ENCODE peak calls at places on chromosome 11, in seven cellular contexts. One of them, this sample, is unnamed.

GRCh38 chr11:134414036-134414731 is 2.1 kb upstream of the B3GAT1 start:
- DNase-seq in effector memory CD4-positive, alpha-beta T cell: no peak
- DNase-seq in upper lobe of right lung: no peak
- DNase-seq in naive thymus-derived CD8-positive, alpha-beta T cell: no peak
- DNase-seq in hippocampal formation: no peak
- DNase-seq in adipocyte: no peak
- DNase-seq in cardiac fibroblast: no peak
- DNase-seq in this sample: no peak

GRCh38 chr11:36702330-36703054 is 104.5 kb upstream of the RAG2 start:
- DNase-seq in upper lobe of right lung: no peak
- DNase-seq in adipocyte: peak
- DNase-seq in hippocampal formation: peak
- DNase-seq in cardiac fibroblast: peak
- DNase-seq in effector memory CD4-positive, alpha-beta T cell: no peak
- DNase-seq in naive thymus-derived CD8-positive, alpha-beta T cell: peak
- DNase-seq in this sample: no peak

GRCh38 chr11:16097543-16097942 is 258.8 kb downstream of the SOX6 start:
- DNase-seq in adipocyte: peak
- DNase-seq in hippocampal formation: no peak
- DNase-seq in naive thymus-derived CD8-positive, alpha-beta T cell: no peak
- DNase-seq in cardiac fibroblast: no peak
- DNase-seq in effector memory CD4-positive, alpha-beta T cell: no peak
- DNase-seq in upper lobe of right lung: no peak
- DNase-seq in this sample: no peak

GRCh38 chr11:118448294-118448693 is 12.0 kb downstream of the KMT2A start:
- DNase-seq in effector memory CD4-positive, alpha-beta T cell: no peak
- DNase-seq in upper lobe of right lung: no peak
- DNase-seq in adipocyte: peak
- DNase-seq in naive thymus-derived CD8-positive, alpha-beta T cell: no peak
- DNase-seq in cardiac fibroblast: peak
- DNase-seq in hippocampal formation: no peak
- DNase-seq in this sample: no peak

GRCh38 chr11:94131363-94132115 is 2.9 kb downstream of the PANX1 start:
- DNase-seq in cardiac fibroblast: peak
- DNase-seq in naive thymus-derived CD8-positive, alpha-beta T cell: no peak
- DNase-seq in effector memory CD4-positive, alpha-beta T cell: no peak
- DNase-seq in upper lobe of right lung: no peak
- DNase-seq in adipocyte: no peak
- DNase-seq in hippocampal formation: no peak
- DNase-seq in this sample: no peak

GRCh38 chr11:11847082-11847481 is 5.3 kb downstream of the USP47 start:
- DNase-seq in naive thymus-derived CD8-positive, alpha-beta T cell: no peak
- DNase-seq in cardiac fibroblast: no peak
- DNase-seq in hippocampal formation: no peak
- DNase-seq in adipocyte: no peak
- DNase-seq in upper lobe of right lung: no peak
- DNase-seq in effector memory CD4-positive, alpha-beta T cell: no peak
- DNase-seq in this sample: no peak

GRCh38 chr11:134533511-134533910 is 121.5 kb upstream of the B3GAT1 start:
- DNase-seq in naive thymus-derived CD8-positive, alpha-beta T cell: no peak
- DNase-seq in adipocyte: no peak
- DNase-seq in hippocampal formation: no peak
- DNase-seq in effector memory CD4-positive, alpha-beta T cell: no peak
- DNase-seq in cardiac fibroblast: no peak
- DNase-seq in upper lobe of right lung: peak
- DNase-seq in this sample: no peak

GRCh38 chr11:65778901-65779668 is 1.7 kb downstream of the AP5B1 start:
- DNase-seq in effector memory CD4-positive, alpha-beta T cell: no peak
- DNase-seq in hippocampal formation: no peak
- DNase-seq in cardiac fibroblast: no peak
- DNase-seq in adipocyte: no peak
- DNase-seq in upper lobe of right lung: peak
- DNase-seq in naive thymus-derived CD8-positive, alpha-beta T cell: no peak
- DNase-seq in this sample: peak

GRCh38 chr11:1564535-1565172 is 7.4 kb downstream of the DUSP8 start:
- DNase-seq in effector memory CD4-positive, alpha-beta T cell: no peak
- DNase-seq in upper lobe of right lung: peak
- DNase-seq in hippocampal formation: no peak
- DNase-seq in naive thymus-derived CD8-positive, alpha-beta T cell: no peak
- DNase-seq in adipocyte: peak
- DNase-seq in cardiac fibroblast: peak
- DNase-seq in this sample: peak

GRCh38 chr11:114080219-114080618 is 20.7 kb downstream of the ZBTB16 start:
- DNase-seq in hippocampal formation: no peak
- DNase-seq in adipocyte: no peak
- DNase-seq in effector memory CD4-positive, alpha-beta T cell: no peak
- DNase-seq in upper lobe of right lung: no peak
- DNase-seq in naive thymus-derived CD8-positive, alpha-beta T cell: no peak
- DNase-seq in cardiac fibroblast: peak
- DNase-seq in this sample: no peak

GRCh38 chr11:85182437-85183109 is 444.6 kb downstream of the DLG2 start:
- DNase-seq in effector memory CD4-positive, alpha-beta T cell: no peak
- DNase-seq in upper lobe of right lung: no peak
- DNase-seq in naive thymus-derived CD8-positive, alpha-beta T cell: no peak
- DNase-seq in hippocampal formation: peak
- DNase-seq in cardiac fibroblast: peak
- DNase-seq in adipocyte: peak
- DNase-seq in this sample: no peak

GRCh38 chr11:126834149-126834548 is 166.4 kb downstream of the KIRREL3 start:
- DNase-seq in effector memory CD4-positive, alpha-beta T cell: no peak
- DNase-seq in naive thymus-derived CD8-positive, alpha-beta T cell: no peak
- DNase-seq in upper lobe of right lung: no peak
- DNase-seq in hippocampal formation: no peak
- DNase-seq in cardiac fibroblast: peak
- DNase-seq in adipocyte: peak
- DNase-seq in this sample: no peak

GRCh38 chr11:71917646-71918045 is 10.7 kb downstream of the XNDC1N start:
- DNase-seq in upper lobe of right lung: no peak
- DNase-seq in naive thymus-derived CD8-positive, alpha-beta T cell: no peak
- DNase-seq in effector memory CD4-positive, alpha-beta T cell: no peak
- DNase-seq in adipocyte: no peak
- DNase-seq in hippocampal formation: no peak
- DNase-seq in cardiac fibroblast: no peak
- DNase-seq in this sample: no peak

GRCh38 chr11:119536801-119537200 is 113.8 kb upstream of the THY1 start:
- DNase-seq in naive thymus-derived CD8-positive, alpha-beta T cell: no peak
- DNase-seq in upper lobe of right lung: no peak
- DNase-seq in adipocyte: no peak
- DNase-seq in effector memory CD4-positive, alpha-beta T cell: no peak
- DNase-seq in hippocampal formation: no peak
- DNase-seq in cardiac fibroblast: no peak
- DNase-seq in this sample: no peak

GRCh38 chr11:2677127-2677526 is 22.7 kb downstream of the KCNQ1OT1 start:
- DNase-seq in cardiac fibroblast: no peak
- DNase-seq in naive thymus-derived CD8-positive, alpha-beta T cell: no peak
- DNase-seq in hippocampal formation: no peak
- DNase-seq in upper lobe of right lung: no peak
- DNase-seq in effector memory CD4-positive, alpha-beta T cell: no peak
- DNase-seq in adipocyte: no peak
- DNase-seq in this sample: no peak

GRCh38 chr11:32062540-32062939 is 28.3 kb upstream of the RCN1 start:
- DNase-seq in hippocampal formation: no peak
- DNase-seq in cardiac fibroblast: no peak
- DNase-seq in upper lobe of right lung: no peak
- DNase-seq in naive thymus-derived CD8-positive, alpha-beta T cell: no peak
- DNase-seq in adipocyte: no peak
- DNase-seq in effector memory CD4-positive, alpha-beta T cell: no peak
- DNase-seq in this sample: no peak

GRCh38 chr11:87432006-87432405 is 394.3 kb downstream of the TMEM135 start:
- DNase-seq in upper lobe of right lung: no peak
- DNase-seq in naive thymus-derived CD8-positive, alpha-beta T cell: no peak
- DNase-seq in cardiac fibroblast: peak
- DNase-seq in effector memory CD4-positive, alpha-beta T cell: no peak
- DNase-seq in hippocampal formation: no peak
- DNase-seq in adipocyte: peak
- DNase-seq in this sample: no peak

GRCh38 chr11:9030601-9031000 is 26.8 kb upstream of the NRIP3 start:
- DNase-seq in effector memory CD4-positive, alpha-beta T cell: no peak
- DNase-seq in hippocampal formation: no peak
- DNase-seq in naive thymus-derived CD8-positive, alpha-beta T cell: no peak
- DNase-seq in upper lobe of right lung: no peak
- DNase-seq in cardiac fibroblast: no peak
- DNase-seq in adipocyte: no peak
- DNase-seq in this sample: no peak

GRCh38 chr11:125457814-125458343 is 38.2 kb downstream of the FEZ1 start:
- DNase-seq in upper lobe of right lung: no peak
- DNase-seq in naive thymus-derived CD8-positive, alpha-beta T cell: no peak
- DNase-seq in effector memory CD4-positive, alpha-beta T cell: no peak
- DNase-seq in hippocampal formation: peak
- DNase-seq in adipocyte: peak
- DNase-seq in cardiac fibroblast: peak
- DNase-seq in this sample: no peak

GRCh38 chr11:25758145-25758661 is 573.7 kb upstream of the ANO3 start:
- DNase-seq in effector memory CD4-positive, alpha-beta T cell: no peak
- DNase-seq in naive thymus-derived CD8-positive, alpha-beta T cell: no peak
- DNase-seq in upper lobe of right lung: no peak
- DNase-seq in cardiac fibroblast: no peak
- DNase-seq in adipocyte: no peak
- DNase-seq in hippocampal formation: no peak
- DNase-seq in this sample: no peak

GRCh38 chr11:64607381-64608259 is 16.6 kb downstream of the SLC22A12 start:
- DNase-seq in naive thymus-derived CD8-positive, alpha-beta T cell: no peak
- DNase-seq in adipocyte: no peak
- DNase-seq in hippocampal formation: peak
- DNase-seq in effector memory CD4-positive, alpha-beta T cell: no peak
- DNase-seq in upper lobe of right lung: no peak
- DNase-seq in cardiac fibroblast: peak
- DNase-seq in this sample: no peak

GRCh38 chr11:61543606-61544306 is 35.2 kb downstream of the LRRC10B start:
- DNase-seq in adipocyte: peak
- DNase-seq in naive thymus-derived CD8-positive, alpha-beta T cell: no peak
- DNase-seq in upper lobe of right lung: no peak
- DNase-seq in cardiac fibroblast: peak
- DNase-seq in hippocampal formation: no peak
- DNase-seq in effector memory CD4-positive, alpha-beta T cell: no peak
- DNase-seq in this sample: no peak

GRCh38 chr11:96263361-96263763 is 79.6 kb downstream of the MAML2 start:
- DNase-seq in adipocyte: peak
- DNase-seq in effector memory CD4-positive, alpha-beta T cell: no peak
- DNase-seq in naive thymus-derived CD8-positive, alpha-beta T cell: no peak
- DNase-seq in cardiac fibroblast: peak
- DNase-seq in hippocampal formation: no peak
- DNase-seq in upper lobe of right lung: no peak
- DNase-seq in this sample: no peak

GRCh38 chr11:12674936-12675696 is 895 bp downstream of the TEAD1 start:
- DNase-seq in effector memory CD4-positive, alpha-beta T cell: no peak
- DNase-seq in adipocyte: peak
- DNase-seq in upper lobe of right lung: peak
- DNase-seq in hippocampal formation: peak
- DNase-seq in naive thymus-derived CD8-positive, alpha-beta T cell: peak
- DNase-seq in cardiac fibroblast: peak
- DNase-seq in this sample: no peak

GRCh38 chr11:77559686-77560425 is 29.9 kb upstream of the AQP11 start:
- DNase-seq in effector memory CD4-positive, alpha-beta T cell: no peak
- DNase-seq in cardiac fibroblast: peak
- DNase-seq in hippocampal formation: no peak
- DNase-seq in naive thymus-derived CD8-positive, alpha-beta T cell: no peak
- DNase-seq in upper lobe of right lung: no peak
- DNase-seq in adipocyte: peak
- DNase-seq in this sample: no peak

GRCh38 chr11:109946322-109946846 is 146.8 kb upstream of the ZC3H12C start:
- DNase-seq in naive thymus-derived CD8-positive, alpha-beta T cell: peak
- DNase-seq in hippocampal formation: peak
- DNase-seq in effector memory CD4-positive, alpha-beta T cell: no peak
- DNase-seq in upper lobe of right lung: peak
- DNase-seq in cardiac fibroblast: peak
- DNase-seq in adipocyte: peak
- DNase-seq in this sample: peak

GRCh38 chr11:73524774-73525173 is 73.1 kb downstream of the FAM168A start:
- DNase-seq in cardiac fibroblast: no peak
- DNase-seq in effector memory CD4-positive, alpha-beta T cell: no peak
- DNase-seq in upper lobe of right lung: no peak
- DNase-seq in naive thymus-derived CD8-positive, alpha-beta T cell: no peak
- DNase-seq in hippocampal formation: no peak
- DNase-seq in adipocyte: no peak
- DNase-seq in this sample: no peak

GRCh38 chr11:118574636-118575035 is 2.4 kb downstream of the ARCN1 start:
- DNase-seq in adipocyte: no peak
- DNase-seq in naive thymus-derived CD8-positive, alpha-beta T cell: no peak
- DNase-seq in hippocampal formation: no peak
- DNase-seq in cardiac fibroblast: no peak
- DNase-seq in effector memory CD4-positive, alpha-beta T cell: no peak
- DNase-seq in upper lobe of right lung: no peak
- DNase-seq in this sample: no peak

GRCh38 chr11:121578216-121579063 is 125.7 kb upstream of the SORL1-AS1 start:
- DNase-seq in adipocyte: no peak
- DNase-seq in naive thymus-derived CD8-positive, alpha-beta T cell: no peak
- DNase-seq in cardiac fibroblast: no peak
- DNase-seq in hippocampal formation: no peak
- DNase-seq in effector memory CD4-positive, alpha-beta T cell: no peak
- DNase-seq in upper lobe of right lung: no peak
- DNase-seq in this sample: no peak

GRCh38 chr11:117180020-117180419 is 1.5 kb downstream of the SIDT2 start:
- DNase-seq in upper lobe of right lung: no peak
- DNase-seq in cardiac fibroblast: peak
- DNase-seq in naive thymus-derived CD8-positive, alpha-beta T cell: peak
- DNase-seq in hippocampal formation: no peak
- DNase-seq in adipocyte: peak
- DNase-seq in effector memory CD4-positive, alpha-beta T cell: no peak
- DNase-seq in this sample: no peak

GRCh38 chr11:46281374-46281831 is 3.9 kb downstream of the CREB3L1 start:
- DNase-seq in naive thymus-derived CD8-positive, alpha-beta T cell: no peak
- DNase-seq in hippocampal formation: no peak
- DNase-seq in effector memory CD4-positive, alpha-beta T cell: no peak
- DNase-seq in cardiac fibroblast: peak
- DNase-seq in upper lobe of right lung: no peak
- DNase-seq in adipocyte: peak
- DNase-seq in this sample: no peak

GRCh38 chr11:114847599-114847998 is 169.3 kb downstream of the NXPE2 start:
- DNase-seq in cardiac fibroblast: no peak
- DNase-seq in upper lobe of right lung: no peak
- DNase-seq in naive thymus-derived CD8-positive, alpha-beta T cell: no peak
- DNase-seq in hippocampal formation: no peak
- DNase-seq in effector memory CD4-positive, alpha-beta T cell: no peak
- DNase-seq in adipocyte: no peak
- DNase-seq in this sample: no peak

GRCh38 chr11:27635567-27636037 is 64.7 kb downstream of the BDNF start:
- DNase-seq in upper lobe of right lung: no peak
- DNase-seq in effector memory CD4-positive, alpha-beta T cell: no peak
- DNase-seq in adipocyte: no peak
- DNase-seq in hippocampal formation: no peak
- DNase-seq in cardiac fibroblast: no peak
- DNase-seq in naive thymus-derived CD8-positive, alpha-beta T cell: no peak
- DNase-seq in this sample: no peak

GRCh38 chr11:33329705-33330329 is 72.6 kb downstream of the HIPK3 start:
- DNase-seq in hippocampal formation: peak
- DNase-seq in upper lobe of right lung: no peak
- DNase-seq in effector memory CD4-positive, alpha-beta T cell: peak
- DNase-seq in adipocyte: peak
- DNase-seq in cardiac fibroblast: peak
- DNase-seq in naive thymus-derived CD8-positive, alpha-beta T cell: peak
- DNase-seq in this sample: no peak

GRCh38 chr11:123241874-123242538 is 47.0 kb upstream of the CLMP start:
- DNase-seq in effector memory CD4-positive, alpha-beta T cell: no peak
- DNase-seq in adipocyte: no peak
- DNase-seq in upper lobe of right lung: no peak
- DNase-seq in hippocampal formation: no peak
- DNase-seq in naive thymus-derived CD8-positive, alpha-beta T cell: no peak
- DNase-seq in cardiac fibroblast: no peak
- DNase-seq in this sample: no peak

GRCh38 chr11:44604171-44604581 is 38.7 kb downstream of the CD82 start:
- DNase-seq in naive thymus-derived CD8-positive, alpha-beta T cell: no peak
- DNase-seq in hippocampal formation: no peak
- DNase-seq in adipocyte: no peak
- DNase-seq in upper lobe of right lung: no peak
- DNase-seq in cardiac fibroblast: no peak
- DNase-seq in effector memory CD4-positive, alpha-beta T cell: no peak
- DNase-seq in this sample: no peak

This sample was measured in spleen.